ENCODE peak calls at places on chromosomes 3 and 15, in nine cellular contexts. M, A, S, B, E, N, Y, L and R are unnamed samples.

GRCh38 chr3:39344746-39345344 is 15.3 kb downstream of the CCR8 start:
- DNase-seq in N (no peak), M (no peak), A (no peak), E (no peak), L (no peak), B (no peak), Y (no peak), S (no peak), R (no peak)

GRCh38 chr3:127172670-127173515 is 20.0 kb upstream of the PRR23E start:
- DNase-seq in E (no peak), M (peak), A (peak), B (no peak), N (no peak), L (no peak), S (no peak), Y (peak), R (no peak)

GRCh38 chr3:64431717-64432116 is 206.5 kb upstream of the PRICKLE2 start:
- DNase-seq in M (no peak), A (peak), E (no peak), L (no peak), B (no peak), S (no peak), Y (peak), N (no peak), R (no peak)

GRCh38 chr15:53837263-53837662 is 77.8 kb upstream of the WDR72 start:
- DNase-seq in S (no peak), A (no peak), Y (no peak), M (no peak), E (no peak), L (peak), N (no peak), B (no peak), R (no peak)

GRCh38 chr15:54298396-54298795 is 320.2 kb downstream of the UNC13C start:
- DNase-seq in Y (no peak), L (no peak), B (no peak), N (no peak), S (no peak), E (no peak), A (no peak), M (no peak), R (no peak)

GRCh38 chr3:30625541-30626438 is 19.4 kb downstream of the TGFBR2 start:
- DNase-seq in N (no peak), B (no peak), L (peak), E (peak), S (no peak), A (peak), Y (peak), M (peak), R (no peak)

GRCh38 chr3:65778966-65779365 is 259.8 kb downstream of the MAGI1 start:
- DNase-seq in M (peak), N (no peak), E (no peak), L (no peak), Y (no peak), B (no peak), S (no peak), A (no peak), R (no peak)

GRCh38 chr3:44954962-44955361 is 21.0 kb downstream of the ZDHHC3 start:
- DNase-seq in L (peak), Y (peak), E (no peak), B (no peak), S (no peak), N (no peak), M (peak), A (peak), R (no peak)

GRCh38 chr3:69086133-69086722 is 1.5 kb downstream of the ARL6IP5 start:
- DNase-seq in B (no peak), A (peak), L (peak), N (peak), S (peak), E (peak), Y (peak), M (peak), R (no peak)

GRCh38 chr3:98812851-98813374 is 49.8 kb downstream of the ST3GAL6 start:
- DNase-seq in A (peak), Y (peak), E (no peak), M (peak), N (no peak), L (peak), B (no peak), S (no peak), R (no peak)

GRCh38 chr3:151926956-151927355 is 53.5 kb downstream of the SUCNR1 start:
- DNase-seq in L (peak), N (no peak), E (peak), A (no peak), B (no peak), S (no peak), Y (peak), M (peak), R (no peak)

GRCh38 chr15:69940441-69940785 is 157.3 kb downstream of the TLE3 start:
- DNase-seq in Y (no peak), M (no peak), E (no peak), S (no peak), N (no peak), L (no peak), A (no peak), B (no peak), R (no peak)

GRCh38 chr3:165549037-165549436 is 288.2 kb downstream of the BCHE start:
- DNase-seq in S (no peak), Y (no peak), N (no peak), M (peak), L (no peak), E (no peak), A (no peak), B (no peak), R (no peak)

GRCh38 chr3:132180337-132180791 is 136.8 kb upstream of the ACP3 start:
- DNase-seq in S (no peak), M (peak), A (peak), N (no peak), Y (peak), L (peak), B (peak), E (peak), R (peak)

GRCh38 chr3:101533603-101533968 is 20.6 kb upstream of the SENP7 start:
- DNase-seq in Y (no peak), E (no peak), M (no peak), S (no peak), L (no peak), B (no peak), A (no peak), N (no peak), R (no peak)

GRCh38 chr3:188546835-188547670 is 393.1 kb downstream of the LPP start:
- DNase-seq in A (peak), M (peak), S (no peak), Y (peak), N (no peak), L (peak), B (peak), E (no peak), R (no peak)

GRCh38 chr15:39704684-39705083 is 78.0 kb downstream of the FSIP1 start:
- DNase-seq in M (peak), A (peak), N (no peak), B (no peak), Y (peak), S (no peak), L (peak), E (peak), R (no peak)

GRCh38 chr3:142315083-142315482 is 89.7 kb upstream of the GK5 start:
- DNase-seq in S (no peak), E (peak), M (peak), A (peak), B (no peak), Y (peak), L (peak), N (no peak), R (no peak)

GRCh38 chr15:51322622-51323296 is 15.6 kb downstream of the CYP19A1 start:
- DNase-seq in L (no peak), A (peak), M (no peak), B (no peak), S (peak), E (no peak), Y (peak), N (peak), R (no peak)

GRCh38 chr15:75237316-75237982 is 20.7 kb upstream of the GOLGA6C start:
- DNase-seq in L (no peak), B (no peak), A (no peak), N (no peak), S (peak), M (no peak), E (no peak), Y (no peak), R (no peak)

GRCh38 chr3:113254171-113254947 is 43.0 kb downstream of the BOC start:
- DNase-seq in E (no peak), N (no peak), M (no peak), S (no peak), A (no peak), L (no peak), B (no peak), Y (no peak), R (no peak)

GRCh38 chr3:24763421-24763820 is 268.8 kb upstream of the THRB start:
- DNase-seq in B (no peak), L (peak), S (no peak), E (no peak), M (no peak), Y (peak), N (no peak), A (no peak), R (no peak)

GRCh38 chr3:63559884-63560283 is 92.6 kb upstream of the SNTN start:
- DNase-seq in L (peak), A (peak), B (no peak), E (peak), Y (no peak), N (no peak), S (no peak), M (no peak), R (no peak)

GRCh38 chr3:73024836-73025235 is 28.2 kb downstream of the PPP4R2 start:
- DNase-seq in E (no peak), N (no peak), S (no peak), M (peak), A (no peak), Y (no peak), L (peak), B (no peak), R (no peak)

GRCh38 chr15:60683156-60683555 is 204.2 kb upstream of the ICE2 start:
- DNase-seq in L (no peak), Y (no peak), S (no peak), N (peak), M (no peak), E (no peak), B (no peak), A (no peak), R (no peak)

GRCh38 chr15:39556461-39556860 is 24.4 kb upstream of the THBS1 start:
- DNase-seq in B (no peak), E (no peak), S (no peak), A (no peak), L (peak), N (no peak), M (peak), Y (no peak), R (no peak)

GRCh38 chr3:69051796-69052566 is at the start of gene TMF1:
- DNase-seq in N (peak), S (peak), E (peak), B (peak), Y (peak), L (peak), M (peak), A (peak), R (peak)

GRCh38 chr3:1987983-1988382 is 110.7 kb upstream of the CNTN4 start:
- DNase-seq in A (peak), S (no peak), N (no peak), B (no peak), Y (peak), L (peak), E (no peak), M (no peak), R (no peak)

GRCh38 chr3:81723732-81724313 is 37.6 kb downstream of the GBE1 start:
- DNase-seq in B (no peak), Y (peak), E (no peak), S (no peak), N (no peak), A (peak), L (peak), M (peak), R (no peak)

GRCh38 chr15:67771201-67771600 is 54.1 kb upstream of the SKOR1 start:
- DNase-seq in Y (no peak), B (no peak), A (no peak), E (no peak), L (no peak), S (no peak), M (no peak), N (no peak), R (no peak)

GRCh38 chr15:93028632-93029612 is 60.1 kb downstream of the RGMA start:
- DNase-seq in N (peak), M (peak), A (peak), L (peak), S (peak), Y (peak), E (peak), B (no peak), R (no peak)

GRCh38 chr3:57017481-57017880 is 43.0 kb upstream of the SPATA12 start:
- DNase-seq in Y (peak), E (no peak), S (no peak), M (no peak), A (peak), N (no peak), B (no peak), L (no peak), R (no peak)

GRCh38 chr3:108485146-108485545 is 25.2 kb downstream of the MYH15 start:
- DNase-seq in M (no peak), B (no peak), E (no peak), A (no peak), L (no peak), N (no peak), Y (no peak), S (no peak), R (no peak)

GRCh38 chr15:38069001-38069400 is 134.6 kb downstream of the TMCO5A start:
- DNase-seq in L (peak), N (peak), S (no peak), B (no peak), E (no peak), Y (peak), M (peak), A (peak), R (peak)

GRCh38 chr15:54082836-54083492 is 104.7 kb downstream of the UNC13C start:
- DNase-seq in L (peak), S (no peak), Y (peak), A (peak), B (peak), E (no peak), M (peak), N (no peak), R (no peak)

GRCh38 chr3:150271578-150271930 is 136.5 kb upstream of the TSC22D2 start:
- DNase-seq in M (no peak), N (no peak), S (no peak), B (no peak), A (no peak), Y (no peak), E (no peak), L (no peak), R (no peak)

GRCh38 chr3:150274372-150274771 is 133.7 kb upstream of the TSC22D2 start:
- DNase-seq in M (no peak), L (peak), A (no peak), S (no peak), N (no peak), Y (no peak), B (no peak), E (no peak), R (no peak)

GRCh38 chr3:150278843-150279341 is 129.2 kb upstream of the TSC22D2 start:
- DNase-seq in E (no peak), B (no peak), Y (no peak), S (no peak), M (no peak), L (no peak), A (no peak), N (no peak), R (no peak)

GRCh38 chr3:150275946-150276345 is 132.2 kb upstream of the TSC22D2 start:
- DNase-seq in E (no peak), S (no peak), M (peak), N (no peak), B (no peak), L (no peak), Y (peak), A (peak), R (no peak)

GRCh38 chr3:150277444-150277843 is 130.7 kb upstream of the TSC22D2 start:
- DNase-seq in Y (no peak), M (no peak), S (no peak), N (no peak), A (no peak), E (no peak), L (no peak), B (no peak), R (no peak)
- TF ChIP-seq CTCF in Y (no peak), M (no peak), S (no peak), N (no peak), A (no peak), E (no peak), L (no peak), B (no peak), R (no peak)

DNA sequence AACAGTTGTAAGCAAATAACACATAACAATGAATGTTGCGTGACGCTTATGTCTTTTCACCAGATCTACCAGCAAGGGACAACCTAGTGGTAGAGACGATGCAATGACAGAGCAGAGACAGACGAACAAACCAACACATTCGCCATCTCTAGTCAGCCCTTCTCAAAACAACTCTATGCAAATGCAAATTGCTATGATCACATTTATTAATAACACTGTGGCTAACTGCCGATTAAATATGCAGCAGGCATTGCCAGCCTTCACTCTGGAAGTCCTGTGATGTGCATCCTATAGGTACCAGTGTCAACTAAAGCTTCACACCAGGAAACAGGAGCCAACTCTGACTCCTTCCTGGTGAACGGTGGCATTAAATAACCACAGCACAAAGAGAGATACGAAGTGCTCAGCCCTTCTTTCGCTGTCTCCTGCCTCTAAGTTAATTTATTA is 94.2 kb downstream of the FOXP1 start:
- DNase-seq in L (no peak), A (no peak), E (no peak), B (no peak), Y (no peak), N (no peak), M (no peak), S (no peak), R (no peak)
- H3K4me3 ChIP-seq in L (no peak), A (no peak), E (no peak), B (no peak), Y (no peak), N (no peak), M (no peak), S (no peak), R (no peak)

DNA sequence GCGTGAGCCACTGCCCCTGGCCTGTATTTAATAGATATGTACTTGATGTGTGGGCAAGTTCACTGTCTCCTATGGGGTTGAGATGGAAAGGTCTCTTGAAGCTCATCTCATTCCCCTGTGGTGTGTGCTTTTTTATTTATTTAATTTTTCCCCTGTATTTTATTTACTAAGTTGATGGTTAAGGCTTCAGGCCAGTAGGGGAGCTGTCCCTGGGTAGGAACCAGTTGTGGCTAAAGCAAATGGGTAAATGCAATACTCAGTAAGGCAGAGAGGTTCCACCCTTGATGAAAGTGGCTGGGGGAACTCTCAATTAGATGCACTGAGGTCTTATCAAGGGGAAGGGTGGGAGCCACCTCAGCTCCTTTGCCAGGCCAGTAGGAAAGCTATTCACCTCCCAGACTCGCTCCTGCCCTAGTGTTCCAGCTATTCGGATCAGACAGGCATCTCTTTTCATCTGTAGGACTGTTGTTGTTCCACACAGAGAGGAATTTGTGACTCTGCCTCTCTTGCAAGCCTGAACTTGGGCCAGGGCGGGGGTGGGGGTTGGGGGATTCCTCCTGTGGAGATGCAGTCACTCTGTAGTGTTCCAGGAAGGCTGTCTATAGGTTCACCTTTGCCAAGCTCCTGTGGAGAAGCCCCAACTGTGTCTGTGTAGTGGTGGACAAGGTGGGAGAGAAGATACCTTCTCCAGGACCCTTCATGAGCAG is 26.1 kb downstream of the PCCB start:
- DNase-seq in S (no peak), B (no peak), L (peak), M (no peak), Y (peak), N (no peak), E (no peak), A (no peak), R (no peak)
- TF ChIP-seq CTCF in S (no peak), B (no peak), L (peak), M (no peak), Y (peak), N (no peak), E (no peak), A (no peak), R (no peak)

GRCh38 chr15:82080774-82081173 is 35.0 kb upstream of the MEX3B start:
- DNase-seq in B (no peak), E (no peak), Y (no peak), N (no peak), M (no peak), A (no peak), S (no peak), L (no peak), R (no peak)
- H3K4me3 ChIP-seq in B (no peak), E (no peak), Y (no peak), N (no peak), M (no peak), A (no peak), S (no peak), L (no peak), R (no peak)

DNA sequence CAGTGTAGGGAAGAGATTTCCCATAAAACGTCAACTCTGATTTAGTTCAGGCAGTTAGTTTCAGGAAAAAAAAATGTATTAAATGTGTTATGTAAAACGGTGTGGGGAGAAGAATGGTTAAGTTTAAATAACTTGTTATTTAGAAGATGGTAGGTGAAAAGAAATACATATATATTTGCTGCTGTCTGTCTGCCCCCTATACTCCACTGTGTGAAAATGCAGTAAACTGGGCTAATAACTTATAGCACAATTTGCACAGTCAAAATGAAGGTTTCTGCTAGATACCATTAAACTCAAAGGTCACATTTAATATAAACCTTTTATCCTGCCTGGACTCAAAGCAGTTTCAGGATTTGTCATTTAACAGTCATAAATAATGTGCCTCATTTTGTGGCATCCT is 515.0 kb downstream of the FGF12 start:
- DNase-seq in N (no peak), B (no peak), A (no peak), L (no peak), S (no peak), M (no peak), E (no peak), Y (no peak), R (no peak)
- TF ChIP-seq CTCF in N (no peak), B (peak), A (no peak), L (no peak), S (no peak), M (no peak), E (no peak), Y (no peak), R (peak)

DNA sequence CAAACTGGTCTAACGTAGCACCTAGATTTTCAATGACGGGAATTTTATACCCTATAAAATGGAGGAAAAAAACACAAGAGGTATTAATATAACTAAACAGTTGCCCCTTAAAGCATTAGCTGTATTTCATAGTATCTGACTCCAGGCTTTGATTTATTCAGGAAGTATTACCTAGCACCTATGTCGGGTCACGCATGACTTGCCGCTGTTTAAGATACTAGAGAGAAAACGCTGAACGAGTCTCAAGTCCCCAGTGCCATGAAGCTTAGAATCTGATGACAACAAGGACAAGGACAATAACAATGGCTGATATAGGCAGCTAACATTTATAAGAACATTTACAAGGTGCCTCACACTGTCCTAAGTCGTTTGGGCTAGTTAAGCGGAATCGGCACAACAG is 1.9 kb downstream of the SNRPA1 start:
- DNase-seq in E (no peak), B (no peak), Y (no peak), A (no peak), M (no peak), L (peak), S (no peak), N (no peak), R (no peak)
- H3K4me3 ChIP-seq in E (peak), B (peak), Y (peak), A (peak), M (peak), L (no peak), S (peak), N (peak), R (peak)